ENCODE peak calls at places on chromosomes 4 and X, in six cellular contexts. O is lower lobe of right lung; Q is HepG2; V is hepatocyte; A is CD8-positive, alpha-beta T cell; G is fibroblast of lung. I is an unnamed sample.

GRCh38 chr4:150886597-150886996 is 128.5 kb downstream of the LRBA start:
- DNase-seq in O (no peak), Q (no peak), V (no peak), A (no peak), G (peak; percentile 38), I (no peak)

GRCh38 chrX:17024896-17025295 is 78.4 kb downstream of the REPS2 start:
- DNase-seq in O (no peak), Q (peak; percentile 7), V (peak; percentile 28), A (no peak), G (peak; percentile 34), I (no peak)

GRCh38 chrX:22325091-22325490 is 52.4 kb downstream of the CBLL2 start:
- DNase-seq in O (no peak), Q (no peak), V (no peak), A (no peak), G (peak; percentile 76), I (no peak)

GRCh38 chr4:183314806-183315205 is 5.3 kb downstream of the CLDN22 start:
- DNase-seq in O (no peak), Q (no peak), V (no peak), A (no peak), G (no peak), I (no peak)

GRCh38 chr4:150126201-150126879 is 48.1 kb downstream of the DCLK2 start:
- DNase-seq in O (no peak), Q (no peak), V (no peak), A (no peak), G (peak; percentile 78), I (peak; percentile 10)

GRCh38 chr4:84710520-84710919 is 127.6 kb downstream of the CDS1 start:
- DNase-seq in O (no peak), Q (no peak), V (no peak), A (no peak), G (no peak), I (no peak)

GRCh38 chr4:77201857-77202256 is 44.9 kb downstream of the CCNG2 start:
- DNase-seq in O (no peak), Q (no peak), V (peak; percentile 13), A (no peak), G (no peak), I (no peak)

GRCh38 chr4:147779449-147779848 is 47.6 kb downstream of the ARHGAP10 start:
- DNase-seq in O (no peak), Q (no peak), V (no peak), A (no peak), G (no peak), I (no peak)

GRCh38 chr4:31803511-31804195 is 1083.5 kb downstream of the PCDH7 start:
- DNase-seq in O (no peak), Q (no peak), V (no peak), A (no peak), G (peak; percentile 20), I (no peak)

GRCh38 chrX:14673764-14674163 is 144.4 kb downstream of the GLRA2 start:
- DNase-seq in O (no peak), Q (peak; percentile 39), V (peak; percentile 75), A (no peak), G (peak; percentile 91), I (peak; percentile 74)

GRCh38 chr4:38860788-38861424 is 4.3 kb upstream of the TLR6 start:
- DNase-seq in O (peak; percentile 60), Q (peak; percentile 66), V (peak; percentile 69), A (no peak), G (peak; percentile 33), I (peak; percentile 21)

GRCh38 chr4:138494931-138495330 is 252.8 kb upstream of the SLC7A11 start:
- DNase-seq in O (no peak), Q (peak; percentile 12), V (no peak), A (no peak), G (no peak), I (no peak)

GRCh38 chrX:15242899-15243555 is 26.9 kb downstream of the ASB9 start:
- DNase-seq in O (no peak), Q (peak; percentile 12), V (peak; percentile 69), A (no peak), G (peak; percentile 60), I (peak; percentile 5)

GRCh38 chr4:71235321-71236206 is 103.3 kb upstream of the SLC4A4 start:
- DNase-seq in O (no peak), Q (no peak), V (no peak), A (no peak), G (peak; percentile 37), I (no peak)

GRCh38 chrX:4485917-4486316 is 772.5 kb upstream of the PRKX start:
- DNase-seq in O (no peak), Q (no peak), V (no peak), A (no peak), G (no peak), I (no peak)

GRCh38 chr4:41410049-41410448 is 127.9 kb upstream of the LIMCH1 start:
- DNase-seq in O (no peak), Q (no peak), V (no peak), A (no peak), G (peak; percentile 22), I (no peak)

GRCh38 chr4:1864076-1865008 is 6.9 kb upstream of the NSD2 start:
- DNase-seq in O (no peak), Q (no peak), V (peak; percentile 34), A (no peak), G (no peak), I (no peak)

GRCh38 chr4:153532227-153532626 is 66.1 kb downstream of the TMEM131L start:
- DNase-seq in O (no peak), Q (no peak), V (no peak), A (no peak), G (no peak), I (no peak)

GRCh38 chrX:38632516-38632915 is 71.2 kb downstream of the TSPAN7 start:
- DNase-seq in O (no peak), Q (no peak), V (no peak), A (no peak), G (no peak), I (no peak)

GRCh38 chrX:19875051-19875432 is 12.4 kb downstream of the SH3KBP1 start:
- DNase-seq in O (peak; percentile 43), Q (no peak), V (no peak), A (no peak), G (no peak), I (no peak)

GRCh38 chr4:151653548-151653918 is 107.3 kb downstream of the GATB start:
- DNase-seq in O (no peak), Q (no peak), V (no peak), A (no peak), G (no peak), I (no peak)

GRCh38 chrX:56726609-56727008 is 2.4 kb upstream of the NBDY start:
- DNase-seq in O (no peak), Q (peak; percentile 41), V (peak; percentile 65), A (no peak), G (peak; percentile 64), I (no peak)

GRCh38 chr4:110869114-110869513 is 246.2 kb upstream of the PITX2 start:
- DNase-seq in O (no peak), Q (no peak), V (no peak), A (no peak), G (peak; percentile 66), I (no peak)

DNA sequence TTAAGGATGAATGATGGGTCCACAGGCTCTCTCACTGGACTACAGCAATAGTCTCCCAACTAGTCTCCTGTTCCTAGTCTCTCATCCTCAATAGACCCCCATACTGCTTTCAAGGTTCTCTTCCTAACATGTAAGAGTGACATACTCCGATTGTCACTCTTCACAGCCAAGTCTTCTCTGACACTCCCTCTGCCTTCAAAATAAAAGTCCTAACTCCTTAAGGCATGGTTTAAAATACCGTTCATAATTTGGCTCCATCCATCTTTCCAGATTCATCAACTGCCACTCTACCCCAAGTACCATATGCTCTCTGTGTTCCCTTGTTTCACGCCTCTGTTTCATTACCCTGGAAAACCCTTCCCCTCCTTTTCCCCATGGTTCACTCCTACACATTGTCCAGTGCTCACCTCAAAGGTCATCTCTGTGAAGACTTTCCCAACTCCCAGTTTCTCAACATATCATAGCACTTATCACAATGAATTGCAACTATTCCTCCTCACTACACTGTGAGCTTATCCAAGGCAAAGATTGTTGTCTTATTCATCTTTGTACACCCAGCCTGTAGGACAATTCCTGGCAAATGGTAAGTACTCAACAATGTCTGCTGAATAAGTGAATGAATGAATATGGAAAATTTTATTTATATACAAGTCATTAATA is 26.0 kb downstream of the SMARCA1 start:
- DNase-seq in O (no peak), Q (no peak), V (no peak), A (no peak), G (no peak), I (no peak)
- H3K27me3 ChIP-seq in O (no peaks in the 10 kb centered on the region), Q (no peaks in the 10 kb centered on the region), V (no peaks in the 10 kb centered on the region), A (no peaks in the 10 kb centered on the region), G (no peaks in the 10 kb centered on the region), I (no peaks in the 10 kb centered on the region)

GRCh38 chr4:6777636-6778281 is 4.8 kb upstream of the KIAA0232 start:
- DNase-seq in O (no peak), Q (peak; percentile 58), V (no peak), A (no peak), G (no peak), I (no peak)
- TF ChIP-seq CTCF in O (no peak), Q (peak; percentile 74), V (no peak), A (no peak), G (no peak), I (peak; percentile 10)

GRCh38 chrX:12011075-12011474 is 127.2 kb upstream of the FRMPD4 start:
- DNase-seq in O (no peak), Q (no peak), V (no peak), A (no peak), G (peak; percentile 10), I (no peak)

GRCh38 chrX:12013220-12013619 is 125.1 kb upstream of the FRMPD4 start:
- DNase-seq in O (no peak), Q (no peak), V (no peak), A (no peak), G (peak; percentile 25), I (no peak)

GRCh38 chrX:12007881-12008280 is 130.4 kb upstream of the FRMPD4 start:
- DNase-seq in O (no peak), Q (no peak), V (no peak), A (no peak), G (peak; percentile 70), I (no peak)

DNA sequence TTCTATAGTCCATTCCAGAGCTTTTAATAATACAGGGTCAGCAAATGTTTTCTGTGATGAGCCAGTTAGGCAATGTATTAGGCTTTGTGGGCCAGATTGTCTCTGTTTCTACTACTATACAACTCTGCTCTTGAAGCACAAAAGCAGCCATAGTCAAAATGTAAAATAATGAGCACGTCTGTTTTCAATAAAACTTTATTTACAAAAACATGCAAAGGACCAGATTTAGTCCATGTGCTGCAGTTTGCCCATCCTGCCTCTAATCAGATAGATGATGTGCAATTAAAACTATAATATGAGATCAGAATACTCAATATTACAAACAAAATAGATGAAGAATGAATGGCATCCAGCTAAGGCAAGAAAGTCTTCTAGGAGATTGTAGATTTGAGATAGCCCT is 127.8 kb upstream of the FRMPD4 start:
- DNase-seq in O (no peak), Q (no peak), V (no peak), A (no peak), G (no peak), I (no peak)
- H3K27me3 ChIP-seq in O (no peaks in the 10 kb centered on the region), Q (no peaks in the 10 kb centered on the region), V (no peaks in the 10 kb centered on the region), A (no peaks in the 10 kb centered on the region), G (no peaks in the 10 kb centered on the region), I (no peaks in the 10 kb centered on the region)

GRCh38 chrX:153438522-153438921 is 7.3 kb downstream of the TREX2 start:
- DNase-seq in O (no peak), Q (peak; percentile 20), V (peak; percentile 39), A (no peak), G (no peak), I (no peak)
- TF ChIP-seq CTCF in O (no peak), Q (peak; percentile 72), V (peak; percentile 44), A (no peak), G (peak; percentile 38), I (peak; percentile 8)

I was measured in GM06990.